ENCODE peak calls at places on chromosomes 2 and 18, in ten cellular contexts. I is fibroblast of pulmonary artery, B is mucosa of descending colon, S is upper lobe of right lung, D is fibroblast of lung, U is prostate gland, A is foreskin keratinocyte, C is osteocyte, T is keratinocyte, M is testis. W is an unnamed sample.

GRCh38 chr2:123036300-123036699 is 988.8 kb upstream of the CNTNAP5 start:
- DNase-seq in I (no peak), B (no peak), S (no peak), D (no peak), U (no peak), A (no peak), C (no peak), T (no peak), M (no peak), W (no peak)

GRCh38 chr2:213015387-213016165 is 135.8 kb downstream of the IKZF2 start:
- DNase-seq in I (no peak), B (no peak), S (no peak), D (no peak), U (no peak), A (no peak), C (no peak), T (no peak), M (no peak), W (no peak)

GRCh38 chr2:70140978-70141753 is 49.7 kb downstream of the C2orf42 start:
- DNase-seq in I (no peak), B (peak; percentile 70), S (peak; percentile 78), D (peak; percentile 37), U (peak; percentile 83), A (peak; percentile 99), C (no peak), T (peak; percentile 98), M (peak; percentile 62), W (peak; percentile 23)

GRCh38 chr2:62393293-62393692 is 112.7 kb downstream of the TMEM17 start:
- DNase-seq in I (no peak), B (no peak), S (no peak), D (no peak), U (no peak), A (peak; percentile 73), C (no peak), T (no peak), M (no peak), W (no peak)

GRCh38 chr2:40103590-40103989 is 324.5 kb upstream of the THUMPD2 start:
- DNase-seq in I (peak; percentile 52), B (no peak), S (no peak), D (peak; percentile 91), U (no peak), A (no peak), C (no peak), T (no peak), M (no peak), W (peak; percentile 76)

GRCh38 chr2:181008418-181008817 is 28.0 kb downstream of the UBE2E3 start:
- DNase-seq in I (no peak), B (no peak), S (no peak), D (peak; percentile 18), U (no peak), A (no peak), C (no peak), T (no peak), M (no peak), W (no peak)

GRCh38 chr18:31149351-31149750 is 13.3 kb downstream of the DSC1 start:
- DNase-seq in I (no peak), B (no peak), S (no peak), D (no peak), U (no peak), A (peak; percentile 4), C (no peak), T (no peak), M (no peak), W (no peak)

GRCh38 chr2:195642677-195643063 is 14.4 kb upstream of the SLC39A10 start:
- DNase-seq in I (no peak), B (no peak), S (no peak), D (no peak), U (no peak), A (no peak), C (no peak), T (no peak), M (no peak), W (no peak)

GRCh38 chr2:21770787-21771186 is 647.0 kb downstream of the TDRD15 start:
- DNase-seq in I (no peak), B (no peak), S (no peak), D (no peak), U (no peak), A (no peak), C (no peak), T (no peak), M (no peak), W (no peak)

GRCh38 chr2:64296150-64296500 is 151.9 kb upstream of the PELI1 start:
- DNase-seq in I (no peak), B (no peak), S (no peak), D (no peak), U (no peak), A (no peak), C (no peak), T (no peak), M (peak; percentile 41), W (no peak)

GRCh38 chr2:50346104-50346503 is 685.8 kb downstream of the NRXN1 start:
- DNase-seq in I (no peak), B (no peak), S (no peak), D (no peak), U (no peak), A (no peak), C (no peak), T (no peak), M (no peak), W (no peak)

GRCh38 chr2:129711816-129712420 is 267.5 kb upstream of the RAB6C start:
- DNase-seq in I (no peak), B (no peak), S (no peak), D (no peak), U (no peak), A (no peak), C (peak; percentile 56), T (no peak), M (no peak), W (no peak)

GRCh38 chr2:174026122-174026845 is 61.1 kb upstream of the SP3 start:
- DNase-seq in I (peak; percentile 82), B (no peak), S (no peak), D (peak; percentile 66), U (no peak), A (peak; percentile 77), C (no peak), T (no peak), M (no peak), W (peak; percentile 51)

GRCh38 chr2:185628985-185629384 is 109.6 kb upstream of the FSIP2 start:
- DNase-seq in I (no peak), B (peak; percentile 35), S (no peak), D (no peak), U (no peak), A (no peak), C (no peak), T (no peak), M (peak; percentile 68), W (no peak)
- TF ChIP-seq CTCF in I (no peak), B (no peak), S (no peak), D (no peak), U (no peak), A (peak; percentile 33), C (peak; percentile 17), T (peak; percentile 28), M (peak; percentile 40), W (no peak)

DNA sequence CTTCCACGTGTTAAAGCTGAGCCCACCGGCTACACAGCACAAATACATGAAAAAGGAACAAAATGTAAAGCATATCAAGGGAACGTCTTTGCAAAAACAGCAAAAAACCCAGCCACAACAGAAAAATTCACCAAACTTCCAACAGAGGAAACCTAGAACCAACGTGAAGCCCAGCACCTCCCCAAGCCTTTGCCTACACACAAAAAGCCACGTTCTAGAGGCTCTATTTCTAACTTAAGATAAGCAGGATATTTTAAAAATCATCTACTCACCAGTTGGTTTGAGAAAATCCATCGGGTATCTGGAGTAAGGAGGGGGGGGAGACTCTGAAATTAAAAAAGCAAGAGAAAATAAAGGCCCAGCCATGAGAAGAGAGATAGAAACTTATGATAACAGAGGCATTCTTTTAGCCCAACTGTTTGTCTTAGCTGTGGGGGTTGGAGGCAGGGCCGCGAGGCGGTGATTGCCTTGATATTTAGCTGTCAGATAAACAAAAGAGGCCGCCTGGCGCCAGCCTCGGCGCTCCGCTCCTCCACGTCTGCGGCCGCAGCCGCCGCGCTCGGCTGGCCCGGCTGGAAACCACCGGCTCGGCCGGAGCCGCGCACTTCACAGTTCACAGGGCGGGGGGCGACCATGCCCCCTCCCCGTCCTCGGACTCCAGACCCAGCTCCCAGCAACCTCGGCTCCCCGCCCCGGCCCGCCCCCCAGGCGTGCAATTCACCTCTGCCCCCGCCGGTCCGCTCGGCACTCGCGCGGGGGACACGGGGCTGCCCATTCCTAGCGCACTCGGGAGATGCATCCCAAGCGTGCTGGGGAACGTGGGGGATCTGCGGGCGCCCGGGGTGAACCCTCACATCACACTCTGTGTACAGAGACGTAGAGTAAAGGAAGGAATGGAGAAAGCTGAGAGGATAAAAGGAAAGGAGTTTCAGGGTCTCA is 2.4 kb downstream of the SMAD7 start:
- DNase-seq in I (peak; percentile 74), B (peak; percentile 76), S (peak; percentile 83), D (peak; percentile 80), U (peak; percentile 75), A (no peak), C (no peak), T (no peak), M (peak; percentile 52), W (peak; percentile 74)
- TF ChIP-seq CTCF in I (no peak), B (no peak), S (peak; percentile 8), D (no peak), U (no peak), A (peak; percentile 12), C (peak; percentile 11), T (no peak), M (peak; percentile 8), W (no peak)

GRCh38 chr18:32380559-32380958 is 90.1 kb downstream of the GAREM1 start:
- DNase-seq in I (peak; percentile 47), B (no peak), S (no peak), D (peak; percentile 34), U (no peak), A (no peak), C (no peak), T (no peak), M (no peak), W (no peak)
- TF ChIP-seq CTCF in I (peak; percentile 41), B (no peak), S (no peak), D (peak; percentile 23), U (no peak), A (peak; percentile 28), C (no peak), T (no peak), M (no peak), W (no peak)

GRCh38 chr2:241951920-241952319 is 82.4 kb downstream of the RTP5 start:
- DNase-seq in I (no peak), B (no peak), S (no peak), D (no peak), U (no peak), A (no peak), C (no peak), T (no peak), M (no peak), W (no peak)

GRCh38 chr2:241952816-241953215 is 83.3 kb downstream of the RTP5 start:
- DNase-seq in I (no peak), B (no peak), S (no peak), D (no peak), U (no peak), A (no peak), C (no peak), T (no peak), M (no peak), W (no peak)

GRCh38 chr2:241950413-241950863 is 80.9 kb downstream of the RTP5 start:
- DNase-seq in I (no peak), B (no peak), S (no peak), D (no peak), U (no peak), A (no peak), C (no peak), T (no peak), M (no peak), W (no peak)

GRCh38 chr2:241950878-241951331 is 81.4 kb downstream of the RTP5 start:
- DNase-seq in I (peak; percentile 69), B (peak; percentile 84), S (peak; percentile 87), D (peak; percentile 70), U (peak; percentile 63), A (peak; percentile 17), C (peak; percentile 90), T (no peak), M (peak; percentile 89), W (peak; percentile 41)

GRCh38 chr2:241953324-241953851 is 83.9 kb downstream of the RTP5 start:
- DNase-seq in I (no peak), B (no peak), S (no peak), D (no peak), U (no peak), A (no peak), C (no peak), T (no peak), M (no peak), W (no peak)
- TF ChIP-seq CTCF in I (no peak), B (no peak), S (no peak), D (no peak), U (no peak), A (no peak), C (no peak), T (no peak), M (no peak), W (no peak)

W was measured in HFFc6.